ENCODE peak calls at places on chromosome 9, in four cellular contexts. W is activated T-cell treated with anti-CD3 and anti-CD28 coated beads for 24 hours, P is NCI-H1092 treated with DMSO at 0.1 percent for 48 hours, H is GM20000. U is an unnamed sample.

GRCh38 chr9:84349706-84350105 is 9.1 kb upstream of the SLC28A3 start:
- DNase-seq in W (no peak), P (no peak), H (no peak), U (no peak)

GRCh38 chr9:77417570-77417969 is 230.6 kb downstream of the GNA14 start:
- DNase-seq in W (no peak), P (no peak), H (no peak), U (no peak)

GRCh38 chr9:80691229-80691628 is 998.1 kb downstream of the TLE1 start:
- DNase-seq in W (no peak), P (no peak), H (no peak), U (no peak)

GRCh38 chr9:126939821-126940221 is 25.2 kb downstream of the RALGPS1 start:
- DNase-seq in W (no peak), P (no peak), H (no peak), U (no peak)

GRCh38 chr9:74447451-74448193 is 49.5 kb upstream of the RORB start:
- DNase-seq in W (no peak), P (no peak), H (no peak), U (no peak)

GRCh38 chr9:6449086-6449485 is 36.1 kb downstream of the UHRF2 start:
- DNase-seq in W (no peak), P (no peak), H (no peak), U (no peak)

GRCh38 chr9:36728651-36729520 is 156.2 kb downstream of the MELK start:
- DNase-seq in W (peak), P (peak), H (peak), U (peak)

GRCh38 chr9:128159073-128159783 is 837 bp upstream of the BBLN start:
- DNase-seq in W (peak), P (no peak), H (peak), U (peak)

GRCh38 chr9:113614843-113615648 is 151.5 kb downstream of the RGS3 start:
- DNase-seq in W (no peak), P (no peak), H (peak), U (no peak)

GRCh38 chr9:121073038-121073437 is 1.7 kb upstream of the CNTRL start:
- DNase-seq in W (no peak), P (no peak), H (no peak), U (no peak)

GRCh38 chr9:104068546-104068945 is 25.6 kb upstream of the SMC2 start:
- DNase-seq in W (no peak), P (no peak), H (no peak), U (no peak)

GRCh38 chr9:128056887-128057723 is 10.0 kb downstream of the NAIF1 start:
- DNase-seq in W (no peak), P (peak), H (no peak), U (no peak)

GRCh38 chr9:93642961-93643360 is 66.6 kb downstream of the PHF2 start:
- DNase-seq in W (no peak), P (no peak), H (no peak), U (no peak)

GRCh38 chr9:71854811-71855210 is 56.2 kb downstream of the ABHD17B start:
- DNase-seq in W (no peak), P (peak), H (no peak), U (no peak)

GRCh38 chr9:78892769-78893168 is 595.8 kb downstream of the PSAT1 start:
- DNase-seq in W (no peak), P (no peak), H (no peak), U (no peak)

GRCh38 chr9:10867194-10867593 is 254.4 kb upstream of the PTPRD start:
- DNase-seq in W (no peak), P (no peak), H (no peak), U (no peak)

U was measured in K562.